ENCODE peak calls at places on chromosome 6, in ten cellular contexts. H is iPS DF 19.7; O is WTC11; P is ascending aorta; Z is kidney glomerular epithelial cell; Y is Calu3; U is germinal center; W is AG20443; Q is RPMI7951; A is effector memory CD4-positive, alpha-beta T cell. L is an unnamed sample.

GRCh38 chr6:10847684-10848083 is 9.3 kb upstream of the MAK start:
- DNase-seq in H (no peak), O (no peak), P (no peak), Z (no peak), Y (no peak), U (no peak), W (no peak), Q (no peak), A (no peak), L (no peak)

GRCh38 chr6:150627601-150628012 is 27.9 kb downstream of the PLEKHG1 start:
- DNase-seq in H (no peak), O (no peak), P (no peak), Z (no peak), Y (no peak), U (no peak), W (no peak), Q (no peak), A (no peak), L (no peak)

GRCh38 chr6:89050155-89050554 is 30.4 kb upstream of the PNRC1 start:
- DNase-seq in H (no peak), O (no peak), P (no peak), Z (no peak), Y (no peak), U (no peak), W (peak), Q (peak), A (no peak), L (no peak)

GRCh38 chr6:135419162-135419561 is 78.4 kb downstream of the AHI1 start:
- DNase-seq in H (no peak), O (no peak), P (no peak), Z (no peak), Y (no peak), U (no peak), W (peak), Q (no peak), A (no peak), L (no peak)

GRCh38 chr6:71584712-71585436 is 296.3 kb downstream of the OGFRL1 start:
- DNase-seq in H (no peak), O (no peak), P (no peak), Z (no peak), Y (no peak), U (no peak), W (no peak), Q (no peak), A (no peak), L (no peak)

GRCh38 chr6:83065511-83066192 is at the start of gene UBE3D:
- DNase-seq in H (no peak), O (peak), P (peak), Z (peak), Y (peak), U (peak), W (peak), Q (peak), A (peak), L (peak)

GRCh38 chr6:28525496-28526039 is at the start of gene GPX5:
- DNase-seq in H (no peak), O (no peak), P (no peak), Z (no peak), Y (no peak), U (no peak), W (no peak), Q (peak), A (no peak), L (no peak)

GRCh38 chr6:148980234-148980633 is 233.4 kb downstream of the UST start:
- DNase-seq in H (no peak), O (no peak), P (no peak), Z (no peak), Y (no peak), U (no peak), W (peak), Q (no peak), A (no peak), L (no peak)

GRCh38 chr6:158835616-158836221 is 16.6 kb upstream of the EZR start:
- DNase-seq in H (no peak), O (peak), P (no peak), Z (no peak), Y (peak), U (no peak), W (no peak), Q (no peak), A (no peak), L (no peak)

GRCh38 chr6:87391334-87391733 is 16.4 kb upstream of the CFAP206 start:
- DNase-seq in H (no peak), O (peak), P (no peak), Z (peak), Y (peak), U (peak), W (peak), Q (peak), A (no peak), L (no peak)

GRCh38 chr6:24252215-24252614 is 105.6 kb downstream of the DCDC2 start:
- DNase-seq in H (no peak), O (no peak), P (no peak), Z (no peak), Y (no peak), U (no peak), W (no peak), Q (no peak), A (no peak), L (no peak)

GRCh38 chr6:11538049-11538798 is 675 bp downstream of the TMEM170B start:
- DNase-seq in H (no peak), O (peak), P (no peak), Z (no peak), Y (peak), U (peak), W (peak), Q (no peak), A (peak), L (no peak)

GRCh38 chr6:147161253-147161973 is 42.8 kb upstream of the STXBP5 start:
- DNase-seq in H (no peak), O (no peak), P (no peak), Z (no peak), Y (no peak), U (no peak), W (no peak), Q (no peak), A (no peak), L (no peak)

GRCh38 chr6:56652994-56653393 is 10.3 kb upstream of the DST start:
- DNase-seq in H (no peak), O (no peak), P (no peak), Z (peak), Y (no peak), U (no peak), W (peak), Q (peak), A (no peak), L (peak)

GRCh38 chr6:105401247-105402089 is 1.4 kb downstream of the PREP start:
- DNase-seq in H (no peak), O (no peak), P (no peak), Z (no peak), Y (no peak), U (no peak), W (no peak), Q (peak), A (no peak), L (no peak)

GRCh38 chr6:105817370-105817769 is 268.8 kb upstream of the PRDM1 start:
- DNase-seq in H (no peak), O (no peak), P (no peak), Z (no peak), Y (no peak), U (no peak), W (no peak), Q (no peak), A (no peak), L (no peak)

GRCh38 chr6:105601541-105602174 is 198.8 kb upstream of the PREP start:
- DNase-seq in H (no peak), O (no peak), P (peak), Z (peak), Y (peak), U (no peak), W (peak), Q (peak), A (no peak), L (no peak)

GRCh38 chr6:90072961-90073464 is 178.7 kb downstream of the GJA10 start:
- DNase-seq in H (no peak), O (no peak), P (no peak), Z (no peak), Y (no peak), U (no peak), W (no peak), Q (no peak), A (no peak), L (no peak)

GRCh38 chr6:148649454-148649963 is 97.3 kb upstream of the UST start:
- DNase-seq in H (no peak), O (no peak), P (no peak), Z (no peak), Y (no peak), U (no peak), W (no peak), Q (no peak), A (no peak), L (no peak)

GRCh38 chr6:85077098-85077497 is 312.7 kb upstream of the TBX18 start:
- DNase-seq in H (no peak), O (no peak), P (no peak), Z (no peak), Y (no peak), U (no peak), W (no peak), Q (no peak), A (no peak), L (no peak)

GRCh38 chr6:113481441-113481840 is 375.7 kb upstream of the MARCKS start:
- DNase-seq in H (no peak), O (no peak), P (no peak), Z (no peak), Y (no peak), U (no peak), W (peak), Q (no peak), A (no peak), L (no peak)

GRCh38 chr6:14838041-14838596 is 407.8 kb upstream of the JARID2 start:
- DNase-seq in H (no peak), O (no peak), P (no peak), Z (no peak), Y (no peak), U (no peak), W (no peak), Q (peak), A (no peak), L (no peak)

GRCh38 chr6:109465772-109466171 is 10.2 kb upstream of the MICAL1 start:
- DNase-seq in H (no peak), O (no peak), P (no peak), Z (no peak), Y (no peak), U (no peak), W (no peak), Q (no peak), A (no peak), L (no peak)

GRCh38 chr6:17865798-17866725 is 121.4 kb downstream of the KIF13A start:
- DNase-seq in H (no peak), O (no peak), P (peak), Z (peak), Y (peak), U (no peak), W (peak), Q (peak), A (no peak), L (no peak)

GRCh38 chr6:3432416-3432815 is 24.4 kb downstream of the SLC22A23 start:
- DNase-seq in H (no peak), O (no peak), P (no peak), Z (no peak), Y (no peak), U (no peak), W (no peak), Q (no peak), A (no peak), L (no peak)

GRCh38 chr6:166027761-166028160 is 139.9 kb downstream of the TBXT start:
- DNase-seq in H (no peak), O (no peak), P (no peak), Z (no peak), Y (no peak), U (no peak), W (no peak), Q (peak), A (no peak), L (no peak)

GRCh38 chr6:42411431-42411830 is 40.3 kb downstream of the TRERF1 start:
- DNase-seq in H (no peak), O (no peak), P (no peak), Z (no peak), Y (no peak), U (no peak), W (no peak), Q (peak), A (no peak), L (no peak)

GRCh38 chr6:1199981-1200637 is 111.8 kb upstream of the FOXQ1 start:
- DNase-seq in H (no peak), O (no peak), P (no peak), Z (no peak), Y (no peak), U (no peak), W (peak), Q (no peak), A (no peak), L (no peak)

GRCh38 chr6:143549630-143550268 is 38.2 kb upstream of the FUCA2 start:
- DNase-seq in H (no peak), O (no peak), P (no peak), Z (no peak), Y (no peak), U (no peak), W (no peak), Q (no peak), A (no peak), L (no peak)

GRCh38 chr6:9957330-9957729 is 457.5 kb downstream of the TFAP2A start:
- DNase-seq in H (no peak), O (no peak), P (no peak), Z (no peak), Y (no peak), U (no peak), W (no peak), Q (no peak), A (no peak), L (no peak)

GRCh38 chr6:121309768-121310473 is 24.4 kb downstream of the TBC1D32 start:
- DNase-seq in H (no peak), O (no peak), P (no peak), Z (peak), Y (no peak), U (no peak), W (peak), Q (peak), A (no peak), L (no peak)

GRCh38 chr6:130240232-130240631 is 17.5 kb upstream of the SAMD3 start:
- DNase-seq in H (no peak), O (no peak), P (no peak), Z (no peak), Y (no peak), U (no peak), W (peak), Q (peak), A (no peak), L (no peak)

GRCh38 chr6:165890404-165890735 is 227.3 kb upstream of the PDE10A start:
- DNase-seq in H (no peak), O (no peak), P (no peak), Z (no peak), Y (no peak), U (no peak), W (no peak), Q (no peak), A (no peak), L (no peak)

GRCh38 chr6:52881996-52882841 is 27.3 kb downstream of the GSTA3 start:
- DNase-seq in H (no peak), O (peak), P (no peak), Z (peak), Y (peak), U (peak), W (peak), Q (peak), A (peak), L (peak)

GRCh38 chr6:501891-502601 is 110.5 kb downstream of the IRF4 start:
- DNase-seq in H (no peak), O (no peak), P (no peak), Z (no peak), Y (peak), U (peak), W (no peak), Q (peak), A (peak), L (no peak)

GRCh38 chr6:27146706-27147507 is 100.6 kb upstream of the PRSS16 start:
- DNase-seq in H (peak), O (peak), P (peak), Z (peak), Y (peak), U (peak), W (peak), Q (peak), A (peak), L (peak)

GRCh38 chr6:161748535-161749386 is 474.9 kb upstream of the AGPAT4 start:
- DNase-seq in H (peak), O (peak), P (no peak), Z (peak), Y (peak), U (no peak), W (no peak), Q (peak), A (no peak), L (no peak)

L was measured in NCI-H1048.